ENCODE peak calls at places on chromosomes 12 and 14, in seven cellular contexts. G, L, Q, Z, K, E and F are unnamed samples.
A peak's percentile ranks its signal among the peaks of the same experiment; 100 is the strongest.

GRCh38 chr14:81453166-81453766 is 53.1 kb upstream of the STON2 start:
- DNase-seq in G (peak; percentile 24), L (peak; percentile 45), Q (peak; percentile 46), Z (peak; percentile 12), K (peak; percentile 31), E (peak; percentile 69), F (peak; percentile 80)

GRCh38 chr12:13079440-13079906 is 24.0 kb downstream of the GSG1 start:
- DNase-seq in G (no peak), L (no peak), Q (no peak), Z (no peak), K (no peak), E (no peak), F (no peak)

GRCh38 chr12:30169839-30170591 is 386.3 kb upstream of the TMTC1 start:
- DNase-seq in G (no peak), L (no peak), Q (no peak), Z (no peak), K (no peak), E (no peak), F (no peak)

GRCh38 chr12:124862768-124863408 is 776 bp downstream of the SCARB1 start:
- DNase-seq in G (no peak), L (no peak), Q (no peak), Z (no peak), K (no peak), E (peak; percentile 63), F (peak; percentile 58)

GRCh38 chr12:58765653-58766554 is 154.4 kb downstream of the LRIG3 start:
- DNase-seq in G (no peak), L (no peak), Q (no peak), Z (no peak), K (no peak), E (no peak), F (no peak)

GRCh38 chr12:123891516-123892179 is 81.0 kb downstream of the CCDC92 start:
- DNase-seq in G (no peak), L (no peak), Q (no peak), Z (no peak), K (no peak), E (no peak), F (no peak)

GRCh38 chr14:76500011-76500410 is 124.1 kb downstream of the ESRRB start:
- DNase-seq in G (no peak), L (no peak), Q (no peak), Z (no peak), K (no peak), E (no peak), F (no peak)

GRCh38 chr14:33393155-33393894 is 454.6 kb downstream of the NPAS3 start:
- DNase-seq in G (no peak), L (no peak), Q (peak; percentile 67), Z (no peak), K (no peak), E (no peak), F (no peak)

GRCh38 chr12:109762071-109762672 is 48.5 kb downstream of the FAM222A start:
- DNase-seq in G (no peak), L (no peak), Q (no peak), Z (no peak), K (no peak), E (no peak), F (no peak)

GRCh38 chr14:95504135-95505029 is 12.1 kb downstream of the SYNE3 start:
- DNase-seq in G (no peak), L (no peak), Q (no peak), Z (no peak), K (no peak), E (peak; percentile 41), F (peak; percentile 57)

GRCh38 chr12:48110691-48111315 is 4.9 kb upstream of the SENP1 start:
- DNase-seq in G (no peak), L (no peak), Q (no peak), Z (no peak), K (no peak), E (no peak), F (no peak)

GRCh38 chr12:662541-663292 is 528 bp downstream of the NINJ2 start:
- DNase-seq in G (no peak), L (no peak), Q (no peak), Z (no peak), K (no peak), E (no peak), F (no peak)

GRCh38 chr14:61110683-61111082 is 129.6 kb downstream of the SLC38A6 start:
- DNase-seq in G (no peak), L (no peak), Q (no peak), Z (no peak), K (no peak), E (no peak), F (no peak)

GRCh38 chr12:6772331-6772695 is at the start of gene LAG3:
- DNase-seq in G (peak; percentile 64), L (peak; percentile 31), Q (no peak), Z (no peak), K (no peak), E (peak; percentile 72), F (no peak)

GRCh38 chr12:54161481-54162437 is 27.0 kb downstream of the SMUG1 start:
- DNase-seq in G (no peak), L (no peak), Q (no peak), Z (no peak), K (no peak), E (no peak), F (no peak)

GRCh38 chr12:57175428-57176138 is 28.2 kb upstream of the LRP1-AS start:
- DNase-seq in G (peak; percentile 44), L (peak; percentile 24), Q (peak; percentile 89), Z (no peak), K (peak; percentile 40), E (no peak), F (no peak)

GRCh38 chr12:124992874-124993567 is 424 bp upstream of the BRI3BP start:
- DNase-seq in G (peak; percentile 82), L (peak; percentile 73), Q (peak; percentile 75), Z (peak; percentile 53), K (no peak), E (peak; percentile 83), F (peak; percentile 97)

GRCh38 chr12:55830601-55831406 is 1.4 kb upstream of the DNAJC14 start:
- DNase-seq in G (peak; percentile 31), L (peak; percentile 59), Q (peak; percentile 44), Z (no peak), K (peak; percentile 29), E (peak; percentile 60), F (peak; percentile 70)

GRCh38 chr14:59464651-59465569 is at the start of gene GPR135:
- DNase-seq in G (peak; percentile 33), L (peak; percentile 49), Q (no peak), Z (peak; percentile 15), K (no peak), E (peak; percentile 88), F (no peak)

GRCh38 chr12:131683266-131684014 is 27.4 kb upstream of the SFSWAP start:
- DNase-seq in G (no peak), L (no peak), Q (no peak), Z (no peak), K (no peak), E (no peak), F (no peak)

GRCh38 chr12:31651893-31652521 is 7.5 kb upstream of the ETFBKMT start:
- DNase-seq in G (no peak), L (no peak), Q (no peak), Z (no peak), K (no peak), E (no peak), F (no peak)

GRCh38 chr14:101457936-101458535 is 103.3 kb upstream of the DIO3 start:
- DNase-seq in G (no peak), L (no peak), Q (no peak), Z (no peak), K (no peak), E (no peak), F (no peak)

GRCh38 chr14:97368900-97369564 is 571.9 kb downstream of the VRK1 start:
- DNase-seq in G (no peak), L (no peak), Q (no peak), Z (no peak), K (no peak), E (no peak), F (no peak)

GRCh38 chr12:4829161-4829792 is 80.4 kb upstream of the KCNA1 start:
- DNase-seq in G (no peak), L (no peak), Q (no peak), Z (no peak), K (no peak), E (peak; percentile 77), F (peak; percentile 92)

GRCh38 chr12:89288959-89289358 is 63.3 kb downstream of the DUSP6 start:
- DNase-seq in G (no peak), L (no peak), Q (no peak), Z (no peak), K (no peak), E (no peak), F (no peak)

GRCh38 chr14:93984987-93985410 is 8.6 kb upstream of the ASB2 start:
- DNase-seq in G (no peak), L (no peak), Q (peak; percentile 65), Z (no peak), K (peak; percentile 40), E (no peak), F (peak; percentile 38)

GRCh38 chr12:50597200-50598195 is 92.7 kb downstream of the DIP2B start:
- DNase-seq in G (peak; percentile 34), L (peak; percentile 22), Q (no peak), Z (peak; percentile 5), K (no peak), E (peak; percentile 86), F (peak; percentile 74)

GRCh38 chr14:51500776-51501175 is 150.9 kb upstream of the FRMD6 start:
- DNase-seq in G (no peak), L (no peak), Q (no peak), Z (no peak), K (no peak), E (no peak), F (no peak)

GRCh38 chr14:101503431-101504095 is 57.7 kb upstream of the DIO3 start:
- DNase-seq in G (no peak), L (no peak), Q (no peak), Z (no peak), K (no peak), E (no peak), F (no peak)

GRCh38 chr12:65822732-65823480 is 1.4 kb upstream of the HMGA2 start:
- DNase-seq in G (no peak), L (no peak), Q (peak; percentile 69), Z (no peak), K (peak; percentile 32), E (peak; percentile 49), F (no peak)

GRCh38 chr12:104280703-104281458 is 22.7 kb upstream of the EID3 start:
- DNase-seq in G (no peak), L (no peak), Q (no peak), Z (no peak), K (peak; percentile 75), E (no peak), F (no peak)